ENCODE peak calls at places on chromosomes 7 and 10, in seven cellular contexts. X is CD4-positive, alpha-beta memory T cell; K is HT1080; G is SK-N-SH; C is stimulated activated CD4-positive, alpha-beta T cell treated with anti-CD3 and anti-CD28 coated beads, Interleukin-2, amount 100 ng/mL, for 4 hours; Y is fibroblast of mammary gland; E is NCI-H226. B is an unnamed sample.

GRCh38 chr7:18890134-18890533 is 227.3 kb downstream of the TWIST1 start:
- DNase-seq in X (no peak), K (peak), G (peak), C (no peak), Y (peak), E (peak), B (no peak)

GRCh38 chr10:45470098-45471012 is 96.3 kb downstream of the ALOX5 start:
- DNase-seq in X (peak), K (no peak), G (peak), C (peak), Y (peak), E (no peak), B (no peak)

GRCh38 chr10:6247041-6247712 is 44.4 kb downstream of the PFKFB3 start:
- DNase-seq in X (no peak), K (no peak), G (no peak), C (no peak), Y (no peak), E (no peak), B (no peak)

GRCh38 chr10:30114401-30114800 is 55.0 kb upstream of the JCAD start:
- DNase-seq in X (no peak), K (no peak), G (no peak), C (no peak), Y (no peak), E (no peak), B (no peak)

GRCh38 chr7:70178787-70179186 is 580.5 kb downstream of the AUTS2 start:
- DNase-seq in X (no peak), K (peak), G (no peak), C (no peak), Y (peak), E (peak), B (no peak)

GRCh38 chr7:116953372-116953726 is at the start of gene ST7:
- DNase-seq in X (peak), K (peak), G (peak), C (peak), Y (peak), E (peak), B (peak)

GRCh38 chr7:42274052-42274451 is 37.0 kb upstream of the GLI3 start:
- DNase-seq in X (no peak), K (no peak), G (no peak), C (no peak), Y (peak), E (peak), B (no peak)

GRCh38 chr10:87841215-87841614 is 22.1 kb downstream of the KLLN start:
- DNase-seq in X (no peak), K (no peak), G (no peak), C (no peak), Y (no peak), E (no peak), B (no peak)

GRCh38 chr10:454860-455259 is 234.6 kb downstream of the DIP2C start:
- DNase-seq in X (no peak), K (peak), G (no peak), C (no peak), Y (peak), E (peak), B (no peak)

GRCh38 chr10:126969310-126969709 is 64.1 kb downstream of the DOCK1 start:
- DNase-seq in X (no peak), K (peak), G (no peak), C (no peak), Y (no peak), E (no peak), B (no peak)

GRCh38 chr10:435397-435796 is 254.1 kb downstream of the DIP2C start:
- DNase-seq in X (no peak), K (no peak), G (no peak), C (no peak), Y (no peak), E (no peak), B (no peak)

GRCh38 chr7:2517004-2517403 is 2.6 kb upstream of the LFNG start:
- DNase-seq in X (no peak), K (peak), G (no peak), C (no peak), Y (peak), E (peak), B (no peak)

GRCh38 chr10:78657622-78658165 is 411.1 kb upstream of the ZMIZ1 start:
- DNase-seq in X (peak), K (peak), G (peak), C (peak), Y (peak), E (peak), B (peak)

GRCh38 chr10:53601260-53601875 is 828.8 kb upstream of the MBL2 start:
- DNase-seq in X (no peak), K (peak), G (peak), C (no peak), Y (peak), E (no peak), B (peak)

GRCh38 chr7:153091477-153091876 is 331.9 kb downstream of the ACTR3B start:
- DNase-seq in X (no peak), K (no peak), G (no peak), C (no peak), Y (no peak), E (no peak), B (no peak)

GRCh38 chr10:104548090-104548489 is 93.0 kb upstream of the SORCS3 start:
- DNase-seq in X (no peak), K (no peak), G (no peak), C (no peak), Y (peak), E (no peak), B (peak)

GRCh38 chr7:103929808-103930415 is 59.5 kb downstream of the RELN start:
- DNase-seq in X (no peak), K (no peak), G (no peak), C (no peak), Y (no peak), E (no peak), B (no peak)

GRCh38 chr10:56269181-56269580 is 91.9 kb downstream of the ZWINT start:
- DNase-seq in X (no peak), K (peak), G (peak), C (no peak), Y (no peak), E (no peak), B (no peak)

GRCh38 chr7:148084138-148084537 is 506.4 kb upstream of the C7orf33 start:
- DNase-seq in X (no peak), K (peak), G (peak), C (no peak), Y (peak), E (no peak), B (peak)

GRCh38 chr10:97336942-97337719 is 2.6 kb upstream of the FRAT2 start:
- DNase-seq in X (no peak), K (no peak), G (no peak), C (no peak), Y (no peak), E (no peak), B (peak)

GRCh38 chr10:87622290-87623004 is 37.2 kb upstream of the PAPSS2 start:
- DNase-seq in X (no peak), K (no peak), G (no peak), C (no peak), Y (no peak), E (no peak), B (no peak)

GRCh38 chr10:13709931-13710690 is 123.3 kb downstream of the PRPF18 start:
- DNase-seq in X (no peak), K (no peak), G (no peak), C (no peak), Y (peak), E (no peak), B (no peak)

GRCh38 chr7:108418941-108419340 is 37.3 kb downstream of the NRCAM start:
- DNase-seq in X (no peak), K (no peak), G (no peak), C (no peak), Y (peak), E (no peak), B (no peak)

GRCh38 chr7:73904219-73905136 is 43.5 kb downstream of the TMEM270 start:
- DNase-seq in X (no peak), K (peak), G (peak), C (no peak), Y (peak), E (peak), B (no peak)

GRCh38 chr7:816751-817671 is 15.3 kb upstream of the SUN1 start:
- DNase-seq in X (peak), K (no peak), G (no peak), C (no peak), Y (no peak), E (no peak), B (peak)

GRCh38 chr7:1994931-1995330 is 237.8 kb downstream of the MAD1L1 start:
- DNase-seq in X (no peak), K (no peak), G (no peak), C (no peak), Y (no peak), E (no peak), B (no peak)

GRCh38 chr7:111238891-111239290 is 148.0 kb downstream of the LRRN3 start:
- DNase-seq in X (no peak), K (peak), G (no peak), C (no peak), Y (peak), E (no peak), B (no peak)

GRCh38 chr10:124293641-124294449 is 124.9 kb downstream of the OAT start:
- DNase-seq in X (no peak), K (no peak), G (peak), C (no peak), Y (no peak), E (no peak), B (no peak)

GRCh38 chr10:71766717-71767419 is 6.5 kb downstream of the VSIR start:
- DNase-seq in X (no peak), K (peak), G (no peak), C (no peak), Y (peak), E (peak), B (no peak)

GRCh38 chr10:103793920-103794883 is 61.2 kb downstream of the SH3PXD2A start:
- DNase-seq in X (no peak), K (no peak), G (no peak), C (no peak), Y (no peak), E (no peak), B (no peak)

GRCh38 chr10:79383974-79384606 is 36.8 kb downstream of the PPIF start:
- DNase-seq in X (no peak), K (no peak), G (peak), C (no peak), Y (no peak), E (no peak), B (no peak)

GRCh38 chr10:101566333-101567164 is 21.5 kb downstream of the POLL start:
- DNase-seq in X (no peak), K (no peak), G (peak), C (no peak), Y (no peak), E (no peak), B (peak)

GRCh38 chr7:76424413-76425111 is at the start of gene ZP3:
- DNase-seq in X (peak), K (no peak), G (no peak), C (no peak), Y (no peak), E (no peak), B (no peak)

GRCh38 chr10:60098676-60099601 is 192.6 kb upstream of the CCDC6 start:
- DNase-seq in X (no peak), K (no peak), G (peak), C (no peak), Y (no peak), E (no peak), B (peak)

B was measured in nephron progenitor cell.